ENCODE peak calls at places on chromosomes 5 and 9, in six cellular contexts. F is uterus, O is HCT116, M is A549, R is spleen, H is ovary. N is an unnamed sample.

GRCh38 chr5:78675956-78676727 is 27.6 kb upstream of the LHFPL2 start:
- DNase-seq in O (no peak), M (no peak), F (no peak), H (no peak), R (no peak), N (no peak)

GRCh38 chr5:10351199-10351881 is 2.2 kb upstream of the MARCHF6 start:
- DNase-seq in F (no peak), R (no peak), M (no peak), H (no peak), O (no peak), N (no peak)

GRCh38 chr5:119313207-119313606 is 42.6 kb upstream of the TNFAIP8 start:
- DNase-seq in H (no peak), O (no peak), M (no peak), F (no peak), R (no peak), N (no peak)

GRCh38 chr5:92874790-92875189 is 706.2 kb downstream of the NR2F1-AS1 start:
- DNase-seq in F (no peak), O (no peak), R (no peak), M (no peak), H (no peak), N (no peak)

GRCh38 chr5:163915481-163915961 is 410.1 kb downstream of the MAT2B start:
- DNase-seq in H (no peak), O (no peak), M (no peak), R (peak; percentile 86), F (no peak), N (no peak)

GRCh38 chr5:142748568-142749249 is 21.5 kb upstream of the ARHGAP26 start:
- DNase-seq in R (peak; percentile 86), M (no peak), H (no peak), O (no peak), F (no peak), N (no peak)

GRCh38 chr9:79573697-79573976 is 1.9 kb downstream of the TLE4 start:
- DNase-seq in O (no peak), F (no peak), H (no peak), R (no peak), M (no peak), N (no peak)

GRCh38 chr9:27292646-27293045 is 4.3 kb downstream of the EQTN start:
- DNase-seq in H (no peak), F (peak; percentile 66), R (no peak), M (no peak), O (no peak), N (peak; percentile 66)

GRCh38 chr9:75333624-75334023 is 245.3 kb downstream of the OSTF1 start:
- DNase-seq in R (no peak), H (no peak), O (no peak), M (no peak), F (no peak), N (no peak)

GRCh38 chr9:136726631-136727191 is 14.3 kb downstream of the DIPK1B start:
- DNase-seq in R (no peak), H (no peak), F (no peak), O (no peak), M (no peak), N (no peak)

DNA sequence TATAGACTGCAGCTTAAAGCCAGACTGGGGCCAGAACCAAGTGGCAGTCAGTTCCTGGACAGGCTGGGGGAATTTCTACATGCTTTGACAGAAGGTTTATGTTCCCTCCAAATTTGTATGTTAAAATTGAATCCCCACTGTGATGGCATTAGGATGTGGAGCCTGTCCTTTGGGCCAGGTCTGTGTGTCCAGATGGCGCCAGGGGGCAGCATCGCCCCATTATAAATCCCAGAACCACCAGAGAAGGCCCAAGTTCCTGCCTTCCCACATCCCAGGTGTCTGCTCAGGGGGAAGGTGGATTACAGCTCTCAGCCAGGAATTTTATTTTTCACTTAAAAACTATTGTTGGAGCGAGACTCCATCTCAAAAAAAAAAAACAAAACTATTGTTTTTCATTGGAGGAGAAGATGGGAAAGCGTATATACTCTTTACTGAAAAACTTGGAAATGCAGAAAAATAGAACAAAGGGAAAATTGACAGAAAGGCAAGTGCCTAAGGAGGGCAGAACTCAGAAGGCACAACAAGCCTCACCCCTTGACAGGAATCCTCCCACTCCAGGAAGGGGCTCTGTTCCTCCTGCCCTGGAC is 5.0 kb downstream of the IL3 start:
- DNase-seq in H (no peak), M (peak; percentile 81), F (no peak), O (peak; percentile 60), R (peak; percentile 83), N (peak; percentile 56)
- TF ChIP-seq CTCF in H (no peak), M (peak; percentile 63), F (peak; percentile 34), O (peak; percentile 65), R (peak; percentile 40), N (peak; percentile 6)

DNA sequence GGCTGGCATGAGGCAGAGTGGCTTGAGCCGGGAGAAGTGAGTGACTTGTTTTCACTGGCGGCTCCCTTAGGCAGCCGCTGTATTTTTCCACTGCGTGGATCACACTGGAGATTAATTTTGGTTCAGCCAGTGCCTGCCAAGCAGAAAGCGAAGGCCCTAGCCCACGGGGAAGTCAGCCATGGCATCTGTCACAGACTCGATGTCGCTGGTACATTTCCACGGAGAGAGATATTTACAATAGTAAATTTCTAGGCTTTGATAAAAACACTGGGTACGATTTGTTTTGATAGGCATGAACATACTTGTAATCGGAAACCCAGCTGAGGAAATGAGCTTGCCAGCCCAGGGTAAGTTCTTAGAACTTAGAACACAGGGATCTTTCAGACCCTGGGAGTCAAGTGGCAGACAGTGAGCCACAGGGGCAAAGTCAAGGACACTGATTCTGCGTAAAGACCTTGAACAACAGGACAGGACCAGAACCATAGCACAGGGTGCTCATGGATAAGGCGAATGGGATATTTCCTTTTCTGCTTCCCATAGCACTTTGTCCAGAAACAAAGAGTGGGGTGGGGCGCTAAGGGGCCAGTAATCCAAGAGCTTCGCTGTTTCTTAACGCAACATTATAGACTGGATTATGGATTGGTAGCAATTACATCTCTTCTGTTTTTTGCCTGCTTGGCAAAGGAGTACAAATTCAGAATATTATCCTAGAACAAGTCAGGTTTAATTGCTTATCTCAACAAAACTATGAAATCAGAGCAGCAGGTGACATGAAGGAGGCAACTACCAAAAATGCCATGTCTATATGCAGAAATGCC is 4.5 kb downstream of the DUSP1 start:
- DNase-seq in M (no peak), R (no peak), F (peak; percentile 88), H (peak; percentile 74), O (no peak), N (peak; percentile 96)
- TF ChIP-seq POLR2A in M (peak; percentile 53), R (peak; percentile 71), F (peak; percentile 26), H (no peak), O (no peak), N (peak; percentile 14)

GRCh38 chr9:35110327-35110758 is 5.3 kb downstream of the ATOSB start:
- DNase-seq in F (no peak), O (no peak), M (no peak), H (no peak), R (no peak), N (no peak)

GRCh38 chr9:35111006-35111933 is 4.4 kb downstream of the ATOSB start:
- DNase-seq in R (peak; percentile 99), H (peak; percentile 98), O (peak; percentile 98), M (peak; percentile 96), F (peak; percentile 98), N (peak; percentile 99)

GRCh38 chr9:35114921-35115341 is 731 bp downstream of the ATOSB start:
- DNase-seq in F (peak; percentile 61), R (peak; percentile 91), M (no peak), O (no peak), H (no peak), N (peak; percentile 82)

GRCh38 chr9:35114113-35114847 is 1.4 kb downstream of the ATOSB start:
- DNase-seq in H (peak; percentile 67), O (peak; percentile 51), M (no peak), R (peak; percentile 91), F (peak; percentile 80), N (peak; percentile 93)

GRCh38 chr9:35112257-35113020 is 3.2 kb downstream of the ATOSB start:
- DNase-seq in O (no peak), F (no peak), R (no peak), H (no peak), M (no peak), N (no peak)
- H3K4me1 ChIP-seq in O (peaks cover 71% of the 10 kb centered on the region), F (no peaks in the 10 kb centered on the region), R (peaks cover 89% of the 10 kb centered on the region), H (peaks cover 19% of the 10 kb centered on the region), M (peaks cover 47% of the 10 kb centered on the region), N (peaks cover 65% of the 10 kb centered on the region)

DNA sequence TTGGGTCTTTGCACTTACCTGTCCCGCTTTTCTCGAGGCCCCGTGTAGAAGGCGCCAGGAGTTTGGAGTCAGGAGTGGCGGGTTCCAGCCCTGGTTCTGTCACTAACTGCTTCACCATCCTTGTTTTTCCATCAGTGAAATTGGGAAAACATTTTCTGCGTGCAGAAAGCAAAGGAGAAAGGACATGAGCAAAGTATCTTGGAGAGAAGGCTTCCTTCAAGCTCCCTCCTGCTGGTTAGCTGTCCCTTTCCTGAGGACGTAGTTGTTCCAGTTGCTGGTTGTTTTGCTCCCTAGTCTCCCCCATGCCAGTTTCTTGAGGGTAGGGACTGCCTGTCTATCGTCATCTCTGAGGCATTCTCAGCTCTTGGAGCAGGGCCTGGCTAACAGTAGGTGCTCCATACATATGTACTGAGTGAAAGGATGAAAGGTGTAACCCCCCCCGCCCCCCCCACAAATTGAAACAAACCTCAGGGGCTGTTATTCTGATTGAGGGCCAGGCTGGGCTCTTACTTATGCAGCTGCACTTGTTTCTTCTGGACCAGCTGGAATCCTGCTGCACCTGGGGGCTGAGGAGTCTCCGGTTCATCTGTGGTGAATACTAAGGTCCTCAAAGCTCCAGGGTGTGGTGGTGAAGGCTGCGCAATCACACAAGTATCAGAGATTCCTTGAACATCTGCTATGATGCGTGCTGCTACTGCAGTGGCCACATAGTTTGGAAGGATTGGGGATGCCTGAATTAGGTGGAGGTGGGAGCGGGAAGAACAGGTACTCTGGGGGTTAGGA is 1.0 kb downstream of the SMIM3 start:
- DNase-seq in F (no peak), O (no peak), H (no peak), R (no peak), M (no peak), N (peak; percentile 70)
- TF ChIP-seq CTCF in F (no peak), O (no peak), H (no peak), R (no peak), M (no peak), N (no peak)

DNA sequence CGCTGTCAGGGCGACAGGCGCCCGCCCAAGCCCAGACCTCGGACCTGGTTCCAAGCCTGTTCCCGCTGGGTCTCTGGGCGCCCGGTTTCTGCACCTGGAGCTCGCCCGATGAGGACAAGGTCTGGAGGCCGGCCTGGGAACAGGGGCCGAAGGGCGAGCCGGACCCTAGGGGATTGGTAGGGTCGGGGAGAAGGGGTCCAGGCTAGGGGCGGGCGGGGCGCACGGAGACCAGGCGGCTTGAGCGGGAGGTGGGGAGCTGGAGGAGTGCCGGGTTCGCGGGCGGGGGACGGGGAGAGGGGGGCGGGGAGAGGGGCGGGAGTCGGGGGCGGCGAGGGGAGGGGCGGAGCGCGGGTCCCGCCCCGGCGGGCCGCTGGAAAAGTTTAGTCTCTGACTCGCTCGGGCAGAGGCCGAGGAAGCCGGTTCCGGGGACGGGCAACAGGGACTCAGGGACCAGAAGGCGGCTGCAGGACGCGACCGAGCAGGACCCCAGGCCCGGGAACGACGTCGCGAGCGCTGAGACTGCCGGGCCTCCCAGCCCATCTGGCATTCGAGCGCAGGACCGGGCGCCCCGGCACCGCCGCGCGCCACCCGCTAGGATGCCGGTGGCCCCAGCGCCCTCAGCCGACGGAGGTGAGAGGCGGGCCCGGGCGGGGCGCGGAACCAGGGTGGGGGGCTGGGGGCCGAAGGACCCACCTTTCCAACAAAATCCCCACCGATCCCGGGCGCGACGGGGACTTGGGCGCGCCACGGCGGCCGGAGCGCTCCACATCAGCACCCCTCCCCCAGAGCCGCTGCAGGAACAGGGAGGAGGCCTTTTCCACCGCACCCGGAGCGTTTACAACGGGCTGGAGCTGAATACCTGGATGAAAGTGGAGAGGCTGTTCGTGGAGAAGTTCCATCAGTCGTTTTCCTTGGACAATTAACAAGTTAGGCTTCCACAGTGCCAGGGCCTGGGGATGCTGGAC is at the start of gene S1PR3:
- DNase-seq in R (peak; percentile 83), O (no peak), H (peak; percentile 54), M (peak; percentile 68), F (peak; percentile 70), N (peak; percentile 83)
- TF ChIP-seq POLR2A in R (no peak), O (no peak), H (no peak), M (peak; percentile 88), F (peak; percentile 56), N (no peak)